ENCODE peak calls at places on chromosomes 12 and 14, in four cellular contexts. R, V, Z and G are unnamed samples.

GRCh38 chr14:104530651-104531050 is 48.9 kb upstream of the C14orf180 start:
- DNase-seq in V (no peak), Z (no peak), R (no peak), G (no peak)

GRCh38 chr12:108613548-108613947 is 15.7 kb upstream of the TMEM119 start:
- DNase-seq in R (no peak), V (no peak), Z (no peak), G (no peak)

GRCh38 chr12:51900323-51900889 is 6.9 kb upstream of the ACVRL1 start:
- DNase-seq in Z (no peak), V (no peak), R (no peak), G (no peak)

GRCh38 chr12:51984657-51985056 is 22.1 kb upstream of the TAMALIN start:
- DNase-seq in R (no peak), Z (no peak), V (no peak), G (no peak)

GRCh38 chr12:123238330-123238682 is 5.1 kb downstream of the MTRFR start:
- DNase-seq in R (no peak), V (no peak), Z (no peak), G (no peak)

GRCh38 chr14:95291859-95292542 is 27.7 kb downstream of the CLMN start:
- DNase-seq in V (peak), Z (peak), R (peak), G (no peak)

GRCh38 chr14:101242442-101243385 is 318.6 kb upstream of the DIO3 start:
- DNase-seq in Z (no peak), V (no peak), R (no peak), G (no peak)

GRCh38 chr14:54220122-54220691 is 176.6 kb upstream of the CDKN3 start:
- DNase-seq in Z (peak), R (no peak), V (no peak), G (no peak)

GRCh38 chr14:31203414-31203742 is 4.2 kb downstream of the HECTD1 start:
- DNase-seq in V (no peak), R (no peak), Z (no peak), G (no peak)

GRCh38 chr14:100065942-100066574 is 836 bp downstream of the EVL start:
- DNase-seq in V (no peak), R (peak), Z (peak), G (peak)

GRCh38 chr14:55926007-55926406 is 192.2 kb upstream of the PELI2 start:
- DNase-seq in Z (no peak), V (no peak), R (no peak), G (no peak)

GRCh38 chr12:29640589-29641345 is 143.0 kb downstream of the TMTC1 start:
- DNase-seq in Z (peak), V (peak), R (no peak), G (no peak)

GRCh38 chr14:69263771-69264170 is 3.8 kb downstream of the GALNT16 start:
- DNase-seq in V (no peak), Z (no peak), R (no peak), G (no peak)

GRCh38 chr14:97723834-97724770 is 926.9 kb downstream of the VRK1 start:
- DNase-seq in Z (no peak), V (no peak), R (no peak), G (peak)

GRCh38 chr12:124466200-124467128 is 100.9 kb downstream of the NCOR2 start:
- DNase-seq in Z (peak), V (no peak), R (peak), G (peak)

GRCh38 chr14:47389520-47389919 is 285.9 kb downstream of the MDGA2 start:
- DNase-seq in Z (no peak), V (no peak), R (no peak), G (no peak)